ENCODE peak calls at places on chromosomes 7 and 10, in nine cellular contexts. U is OCI-LY7, C is left ventricle myocardium inferior, T is mucosa of descending colon, L is small intestine, A is adrenal gland, I is SK-N-SH, Y is colonic mucosa, W is heart left ventricle. S is an unnamed sample.

GRCh38 chr10:132547421-132547861 is 9.9 kb downstream of the INPP5A start:
- DNase-seq in W (no peak), T (no peak), L (no peak), I (no peak), U (no peak), Y (no peak), C (peak; percentile 13), A (no peak), S (no peak)

GRCh38 chr7:12690041-12690878 is 2.8 kb downstream of the ARL4A start:
- DNase-seq in I (no peak), Y (no peak), W (no peak), C (no peak), A (no peak), T (no peak), L (no peak), U (no peak), S (no peak)

GRCh38 chr10:91796332-91797076 is 1.7 kb upstream of the TNKS2 start:
- DNase-seq in L (peak; percentile 72), I (no peak), U (peak; percentile 65), W (peak; percentile 27), C (peak; percentile 32), Y (peak; percentile 70), A (peak; percentile 38), T (peak; percentile 68), S (peak; percentile 24)

GRCh38 chr7:26891400-26892355 is 27.3 kb upstream of the SKAP2 start:
- DNase-seq in Y (no peak), L (no peak), I (no peak), U (no peak), T (no peak), W (no peak), C (no peak), A (no peak), S (no peak)

GRCh38 chr10:17527530-17528146 is 73.2 kb upstream of the ST8SIA6 start:
- DNase-seq in T (no peak), L (no peak), A (no peak), U (no peak), I (no peak), C (no peak), Y (no peak), W (no peak), S (no peak)

GRCh38 chr7:16515785-16516685 is 10.6 kb upstream of the LRRC72 start:
- DNase-seq in T (no peak), Y (no peak), I (no peak), U (no peak), L (no peak), C (no peak), A (no peak), W (no peak), S (no peak)

GRCh38 chr10:50510517-50511473 is 113.0 kb downstream of the SGMS1 start:
- DNase-seq in W (no peak), U (no peak), I (no peak), A (no peak), C (no peak), Y (no peak), T (no peak), L (no peak), S (no peak)

GRCh38 chr7:6276911-6277408 is 4.5 kb upstream of the CYTH3 start:
- DNase-seq in Y (no peak), I (peak; percentile 40), T (no peak), U (no peak), W (no peak), L (no peak), A (no peak), C (no peak), S (no peak)

GRCh38 chr10:80535671-80536360 is 1.9 kb upstream of the SH2D4B start:
- DNase-seq in W (peak; percentile 69), U (peak; percentile 79), Y (peak; percentile 82), T (peak; percentile 87), I (no peak), L (peak; percentile 83), C (peak; percentile 65), A (peak; percentile 47), S (peak; percentile 81)

GRCh38 chr7:4690953-4691856 is 9.1 kb downstream of the FOXK1 start:
- DNase-seq in Y (no peak), A (no peak), T (no peak), L (no peak), U (no peak), C (no peak), W (no peak), I (no peak), S (no peak)

GRCh38 chr7:46032936-46033335 is 111.9 kb upstream of the IGFBP3 start:
- DNase-seq in W (no peak), U (no peak), Y (no peak), L (no peak), A (no peak), T (no peak), C (no peak), I (no peak), S (no peak)

GRCh38 chr7:9029671-9030070 is 596.3 kb downstream of the NXPH1 start:
- DNase-seq in T (no peak), Y (no peak), W (no peak), I (no peak), U (no peak), C (no peak), A (no peak), L (no peak), S (no peak)
- H3K4me3 ChIP-seq in T (no peak overlapping the region), Y (no peak overlapping the region), W (no peak overlapping the region), I (no peak overlapping the region), U (no peak overlapping the region), C (no peak overlapping the region), A (no peak overlapping the region), L (no peak overlapping the region), S (no peak overlapping the region)

GRCh38 chr7:130919316-130920103 is 185.5 kb upstream of the KLF14 start:
- DNase-seq in L (peak; percentile 69), U (no peak), T (no peak), Y (no peak), I (no peak), A (no peak), W (no peak), C (no peak), S (no peak)

GRCh38 chr7:130920122-130920521 is 186.1 kb upstream of the KLF14 start:
- DNase-seq in U (no peak), Y (no peak), A (no peak), C (no peak), W (no peak), T (no peak), L (no peak), I (no peak), S (no peak)

GRCh38 chr7:130917669-130918128 is 183.7 kb upstream of the KLF14 start:
- DNase-seq in U (no peak), A (no peak), Y (no peak), W (no peak), L (peak; percentile 82), T (peak; percentile 27), I (no peak), C (no peak), S (no peak)

GRCh38 chr7:130921391-130922180 is 187.6 kb upstream of the KLF14 start:
- DNase-seq in Y (peak; percentile 66), A (no peak), T (peak; percentile 73), C (peak; percentile 49), W (peak; percentile 72), L (peak; percentile 71), I (no peak), U (no peak), S (no peak)

GRCh38 chr7:130918129-130919052 is 184.4 kb upstream of the KLF14 start:
- DNase-seq in L (peak; percentile 56), A (no peak), C (no peak), T (peak; percentile 69), U (no peak), Y (no peak), W (no peak), I (no peak), S (no peak)
- H3K4me1 ChIP-seq in L (peaks cover 13% of the 10 kb centered on the region), A (peaks cover 53% of the 10 kb centered on the region), C (peaks cover 100% of the 10 kb centered on the region), T (peaks cover 77% of the 10 kb centered on the region), U (peaks cover 14% of the 10 kb centered on the region), Y (peaks cover 12% of the 10 kb centered on the region), W (peaks cover 82% of the 10 kb centered on the region), I (peaks cover 93% of the 10 kb centered on the region), S (peaks cover 61% of the 10 kb centered on the region)

DNA sequence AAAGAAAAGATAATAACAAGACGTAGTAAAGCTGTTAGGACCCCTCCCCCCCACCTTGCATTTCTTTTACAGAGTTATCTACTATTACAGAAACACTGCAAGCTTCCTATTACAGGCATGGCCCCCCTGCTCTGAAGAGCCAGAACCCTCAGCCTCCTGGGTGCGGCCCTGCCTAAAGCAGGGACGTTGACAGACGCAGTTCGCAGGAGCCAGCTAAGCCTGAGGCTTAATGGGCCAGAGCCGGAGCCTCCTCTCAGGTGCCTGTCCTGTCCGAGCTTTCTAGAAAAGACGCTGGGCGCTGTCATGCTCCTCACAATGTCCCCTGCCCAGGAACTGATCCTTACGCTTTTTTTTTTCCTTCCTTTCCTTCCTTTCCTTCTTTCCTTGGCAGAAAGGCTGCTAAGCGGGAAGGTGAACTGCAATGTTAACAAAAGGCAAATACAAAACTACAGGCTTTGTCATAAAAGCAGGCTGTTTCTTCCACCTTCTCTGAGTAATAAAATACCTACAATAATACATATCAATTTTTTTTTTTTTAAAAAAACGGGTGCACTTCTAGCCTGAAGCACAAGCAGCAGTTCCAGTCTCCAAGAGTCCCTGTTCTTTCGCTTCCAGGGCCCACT is 11.4 kb downstream of the MNX1 start:
- DNase-seq in W (no peak), L (no peak), U (no peak), Y (peak; percentile 29), C (no peak), T (no peak), A (no peak), I (peak; percentile 46), S (no peak)
- H3K4me3 ChIP-seq in W (peak overlapping the region; percentile 51), L (no peak overlapping the region), U (no peak overlapping the region), Y (peak overlapping the region; percentile 53), C (peak overlapping the region; percentile 62), T (peak overlapping the region; percentile 20), A (no peak overlapping the region), I (no peak overlapping the region), S (peak overlapping the region; percentile 33)

DNA sequence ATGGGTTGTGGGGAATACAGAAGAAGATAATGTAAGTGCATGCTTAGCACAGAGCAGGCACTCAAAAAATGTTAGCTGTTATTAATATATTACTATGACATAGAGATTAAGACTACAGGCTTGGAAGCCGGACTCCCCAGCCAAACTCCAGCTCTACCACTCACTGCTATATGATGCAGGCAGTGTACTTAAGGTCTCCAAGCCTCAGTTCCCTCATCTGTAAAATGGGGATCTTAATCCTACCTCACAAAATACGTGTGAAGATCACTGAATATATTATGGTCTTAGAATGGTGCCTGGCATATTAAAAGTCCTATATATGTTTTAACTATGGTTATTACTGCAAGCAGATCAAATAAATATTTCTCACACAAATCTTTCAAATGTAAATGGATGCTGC is 5.2 kb downstream of the PDLIM1 start:
- DNase-seq in U (no peak), C (no peak), L (no peak), A (no peak), Y (no peak), W (no peak), T (no peak), I (no peak), S (no peak)
- H3K4me1 ChIP-seq in U (peaks cover 20% of the 10 kb centered on the region), C (peaks cover 97% of the 10 kb centered on the region), L (peaks cover 7% of the 10 kb centered on the region), A (no peaks in the 10 kb centered on the region), Y (peaks cover 26% of the 10 kb centered on the region), W (peaks cover 66% of the 10 kb centered on the region), T (peaks cover 54% of the 10 kb centered on the region), I (peaks cover 10% of the 10 kb centered on the region), S (no peaks in the 10 kb centered on the region)

S was measured in naive thymus-derived CD4-positive, alpha-beta T cell.